ENCODE peak calls at places on chromosome 13, in six cellular contexts. I is HuH-7.5, Q is SW 1271, G is OCI-M1, U is cardiac septum, V is NCI-H2081. Z is an unnamed sample.

GRCh38 chr13:110641055-110642015 is 26.0 kb downstream of the NAXD start:
- DNase-seq in I (no peak), Q (no peak), G (no peak), U (no peak), V (peak), Z (no peak)

GRCh38 chr13:31756346-31756745 is 17.0 kb downstream of the RXFP2 start:
- DNase-seq in I (no peak), Q (peak), G (no peak), U (no peak), V (no peak), Z (no peak)

GRCh38 chr13:112753868-112754267 is 64.0 kb downstream of the ATP11A start:
- DNase-seq in I (no peak), Q (no peak), G (no peak), U (no peak), V (no peak), Z (no peak)

GRCh38 chr13:67045357-67045756 is 184.8 kb downstream of the PCDH9 start:
- DNase-seq in I (no peak), Q (no peak), G (no peak), U (no peak), V (no peak), Z (no peak)

GRCh38 chr13:113856716-113857065 is 7.2 kb downstream of the GAS6 start:
- DNase-seq in I (no peak), Q (no peak), G (no peak), U (peak), V (no peak), Z (no peak)

GRCh38 chr13:75299913-75300862 is 181.8 kb downstream of the TBC1D4 start:
- DNase-seq in I (no peak), Q (no peak), G (no peak), U (no peak), V (no peak), Z (no peak)

GRCh38 chr13:102983496-102983895 is 82.7 kb downstream of the SLC10A2 start:
- DNase-seq in I (no peak), Q (no peak), G (no peak), U (no peak), V (no peak), Z (no peak)

GRCh38 chr13:112779856-112780604 is 90.2 kb downstream of the ATP11A start:
- DNase-seq in I (no peak), Q (no peak), G (no peak), U (no peak), V (no peak), Z (no peak)

GRCh38 chr13:21124853-21125252 is 51.5 kb downstream of the SKA3 start:
- DNase-seq in I (no peak), Q (no peak), G (no peak), U (no peak), V (peak), Z (peak)

GRCh38 chr13:28012383-28012782 is 23.9 kb upstream of the URAD start:
- DNase-seq in I (no peak), Q (no peak), G (no peak), U (no peak), V (no peak), Z (no peak)

GRCh38 chr13:50393641-50394040 is 378.4 kb downstream of the KCNRG start:
- DNase-seq in I (no peak), Q (no peak), G (no peak), U (no peak), V (peak), Z (peak)

GRCh38 chr13:44516771-44517170 is 59.4 kb downstream of the TSC22D1 start:
- DNase-seq in I (no peak), Q (no peak), G (no peak), U (no peak), V (peak), Z (no peak)

GRCh38 chr13:51687928-51688714 is 103.9 kb downstream of the WDFY2 start:
- DNase-seq in I (no peak), Q (no peak), G (no peak), U (no peak), V (no peak), Z (no peak)

GRCh38 chr13:40812724-40813445 is 23.5 kb downstream of the SLC25A15 start:
- DNase-seq in I (no peak), Q (no peak), G (no peak), U (no peak), V (no peak), Z (no peak)

GRCh38 chr13:84362777-84363176 is 480.5 kb upstream of the SLITRK1 start:
- DNase-seq in I (no peak), Q (no peak), G (no peak), U (no peak), V (no peak), Z (no peak)

GRCh38 chr13:43316997-43317396 is 293.6 kb downstream of the DNAJC15 start:
- DNase-seq in I (no peak), Q (no peak), G (peak), U (no peak), V (peak), Z (no peak)

GRCh38 chr13:48923376-48923775 is 52.3 kb upstream of the FNDC3A start:
- DNase-seq in I (no peak), Q (no peak), G (no peak), U (no peak), V (no peak), Z (no peak)

GRCh38 chr13:104984296-104984818 is 1551.1 kb downstream of the EFNB2 start:
- DNase-seq in I (no peak), Q (no peak), G (peak), U (no peak), V (peak), Z (no peak)

GRCh38 chr13:74061939-74062595 is 72.1 kb downstream of the KLF12 start:
- DNase-seq in I (no peak), Q (no peak), G (peak), U (no peak), V (no peak), Z (no peak)

GRCh38 chr13:35157143-35157755 is 215.2 kb downstream of the NBEA start:
- DNase-seq in I (no peak), Q (peak), G (peak), U (no peak), V (peak), Z (no peak)

GRCh38 chr13:46058268-46058667 is 5.7 kb upstream of the ZC3H13 start:
- DNase-seq in I (no peak), Q (no peak), G (no peak), U (no peak), V (no peak), Z (no peak)

GRCh38 chr13:113595131-113595530 is 10.6 kb downstream of the TFDP1 start:
- DNase-seq in I (no peak), Q (no peak), G (no peak), U (no peak), V (no peak), Z (no peak)

GRCh38 chr13:50712469-50712868 is 131.0 kb downstream of the DLEU7 start:
- DNase-seq in I (no peak), Q (no peak), G (no peak), U (no peak), V (no peak), Z (no peak)

GRCh38 chr13:40640202-40640601 is 26.2 kb downstream of the FOXO1 start:
- DNase-seq in I (no peak), Q (no peak), G (no peak), U (no peak), V (no peak), Z (no peak)

GRCh38 chr13:45055198-45055901 is 65.0 kb upstream of the GTF2F2 start:
- DNase-seq in I (no peak), Q (peak), G (peak), U (no peak), V (no peak), Z (no peak)

GRCh38 chr13:29551214-29551613 is 44.3 kb downstream of the SLC7A1 start:
- DNase-seq in I (no peak), Q (no peak), G (no peak), U (no peak), V (no peak), Z (no peak)

GRCh38 chr13:40389081-40389641 is 277.3 kb downstream of the FOXO1 start:
- DNase-seq in I (no peak), Q (no peak), G (no peak), U (no peak), V (no peak), Z (no peak)

GRCh38 chr13:30971575-30971974 is 39.1 kb downstream of the TEX26 start:
- DNase-seq in I (no peak), Q (no peak), G (no peak), U (no peak), V (no peak), Z (no peak)

GRCh38 chr13:51806571-51806970 is 2.6 kb upstream of the DHRS12 start:
- DNase-seq in I (no peak), Q (no peak), G (peak), U (peak), V (peak), Z (no peak)

GRCh38 chr13:77919351-77920294 is 992 bp upstream of the EDNRB start:
- DNase-seq in I (peak), Q (no peak), G (peak), U (peak), V (no peak), Z (no peak)

GRCh38 chr13:113411216-113412023 is 41.9 kb downstream of the ADPRHL1 start:
- DNase-seq in I (no peak), Q (peak), G (no peak), U (peak), V (no peak), Z (no peak)

Z was measured in NCI-H524 treated with DMSO at 0.1 percent for 48 hours.